ENCODE peak calls at places on chromosome 7, in four cellular contexts. One of them, this sample, is unnamed.
A peak's percentile ranks its signal among the peaks of the same experiment; 100 is the strongest.

GRCh38 chr7:74452748-74453320 is 872 bp upstream of the GTF2IRD1 start:
- DNase-seq in foreskin keratinocyte: no peak
- DNase-seq in mammary epithelial cell: peak; percentile 33
- DNase-seq in astrocyte of the cerebellum: no peak
- DNase-seq in this sample: no peak

GRCh38 chr7:144391823-144392255 is 11.7 kb downstream of the NOBOX start:
- DNase-seq in foreskin keratinocyte: peak; percentile 33
- DNase-seq in astrocyte of the cerebellum: peak; percentile 39
- DNase-seq in mammary epithelial cell: peak; percentile 35
- DNase-seq in this sample: peak; percentile 22

GRCh38 chr7:100166317-100166940 is 2.0 kb downstream of the GAL3ST4 start:
- DNase-seq in astrocyte of the cerebellum: no peak
- DNase-seq in foreskin keratinocyte: no peak
- DNase-seq in mammary epithelial cell: no peak
- DNase-seq in this sample: no peak

GRCh38 chr7:114084381-114085312 is 165.8 kb upstream of the PPP1R3A start:
- DNase-seq in astrocyte of the cerebellum: no peak
- DNase-seq in mammary epithelial cell: no peak
- DNase-seq in foreskin keratinocyte: no peak
- DNase-seq in this sample: no peak

GRCh38 chr7:4787947-4788626 is 12.7 kb downstream of the AP5Z1 start:
- DNase-seq in astrocyte of the cerebellum: no peak
- DNase-seq in mammary epithelial cell: no peak
- DNase-seq in foreskin keratinocyte: no peak
- DNase-seq in this sample: no peak

GRCh38 chr7:157670490-157671357 is 333.9 kb downstream of the DNAJB6 start:
- DNase-seq in foreskin keratinocyte: no peak
- DNase-seq in mammary epithelial cell: no peak
- DNase-seq in astrocyte of the cerebellum: no peak
- DNase-seq in this sample: no peak

GRCh38 chr7:71723859-71724258 is 591.9 kb downstream of the GALNT17 start:
- DNase-seq in foreskin keratinocyte: no peak
- DNase-seq in mammary epithelial cell: no peak
- DNase-seq in astrocyte of the cerebellum: no peak
- DNase-seq in this sample: no peak

GRCh38 chr7:79386688-79387422 is 66.6 kb downstream of the MAGI2 start:
- DNase-seq in foreskin keratinocyte: no peak
- DNase-seq in astrocyte of the cerebellum: no peak
- DNase-seq in mammary epithelial cell: no peak
- DNase-seq in this sample: no peak

GRCh38 chr7:12729112-12729511 is 41.7 kb downstream of the ARL4A start:
- DNase-seq in foreskin keratinocyte: no peak
- DNase-seq in astrocyte of the cerebellum: peak; percentile 38
- DNase-seq in mammary epithelial cell: no peak
- DNase-seq in this sample: no peak

GRCh38 chr7:142391191-142391992 is 133.5 kb upstream of the PRSS58 start:
- DNase-seq in mammary epithelial cell: peak; percentile 8
- DNase-seq in foreskin keratinocyte: no peak
- DNase-seq in astrocyte of the cerebellum: no peak
- DNase-seq in this sample: no peak
- TF ChIP-seq CTCF in mammary epithelial cell: peak; percentile 30
- TF ChIP-seq CTCF in foreskin keratinocyte: peak; percentile 67
- TF ChIP-seq CTCF in astrocyte of the cerebellum: peak; percentile 44
- TF ChIP-seq CTCF in this sample: peak; percentile 38

GRCh38 chr7:140479062-140479738 is at the start of gene MKRN1:
- DNase-seq in foreskin keratinocyte: peak; percentile 89
- DNase-seq in astrocyte of the cerebellum: peak; percentile 62
- DNase-seq in mammary epithelial cell: peak; percentile 95
- DNase-seq in this sample: peak; percentile 75

GRCh38 chr7:140476698-140477261 is 2.5 kb downstream of the MKRN1 start:
- DNase-seq in astrocyte of the cerebellum: no peak
- DNase-seq in foreskin keratinocyte: no peak
- DNase-seq in mammary epithelial cell: no peak
- DNase-seq in this sample: no peak

GRCh38 chr7:140479739-140480084 is 407 bp upstream of the MKRN1 start:
- DNase-seq in foreskin keratinocyte: no peak
- DNase-seq in astrocyte of the cerebellum: no peak
- DNase-seq in mammary epithelial cell: no peak
- DNase-seq in this sample: no peak

GRCh38 chr7:140478361-140479061 is 794 bp downstream of the MKRN1 start:
- DNase-seq in mammary epithelial cell: peak; percentile 46
- DNase-seq in astrocyte of the cerebellum: no peak
- DNase-seq in foreskin keratinocyte: peak; percentile 41
- DNase-seq in this sample: no peak

DNA sequence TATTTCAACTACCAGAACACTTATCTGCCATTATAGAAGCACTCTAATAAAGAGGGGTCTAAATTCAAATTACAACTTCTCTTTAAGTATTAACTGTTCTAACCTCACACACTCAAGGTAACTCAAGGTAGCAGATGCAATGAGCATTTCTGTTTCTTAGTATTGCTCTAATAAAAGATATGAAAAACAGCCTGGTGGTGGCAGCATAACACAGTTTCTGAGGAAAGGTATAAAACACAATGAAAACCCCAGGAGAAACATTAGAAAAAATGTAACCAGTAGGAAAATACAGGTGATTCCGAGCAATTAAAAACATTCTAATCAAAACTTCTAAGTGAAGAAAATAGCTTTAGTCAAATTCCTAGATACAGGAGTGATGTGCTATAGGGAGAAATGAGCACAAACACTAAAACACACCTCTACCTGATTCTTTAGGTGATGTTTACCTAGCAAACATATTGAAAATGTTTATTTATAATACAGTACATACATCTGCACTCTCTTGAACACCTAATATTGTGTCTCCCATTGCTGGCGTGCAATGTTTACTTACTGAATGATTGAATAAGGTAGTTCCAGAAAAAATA is 3.5 kb downstream of the MKRN1 start:
- DNase-seq in astrocyte of the cerebellum: no peak
- DNase-seq in mammary epithelial cell: peak; percentile 47
- DNase-seq in foreskin keratinocyte: peak; percentile 39
- DNase-seq in this sample: no peak
- TF ChIP-seq CTCF in astrocyte of the cerebellum: peak; percentile 25
- TF ChIP-seq CTCF in mammary epithelial cell: peak; percentile 48
- TF ChIP-seq CTCF in foreskin keratinocyte: peak; percentile 83
- TF ChIP-seq CTCF in this sample: peak; percentile 44

DNA sequence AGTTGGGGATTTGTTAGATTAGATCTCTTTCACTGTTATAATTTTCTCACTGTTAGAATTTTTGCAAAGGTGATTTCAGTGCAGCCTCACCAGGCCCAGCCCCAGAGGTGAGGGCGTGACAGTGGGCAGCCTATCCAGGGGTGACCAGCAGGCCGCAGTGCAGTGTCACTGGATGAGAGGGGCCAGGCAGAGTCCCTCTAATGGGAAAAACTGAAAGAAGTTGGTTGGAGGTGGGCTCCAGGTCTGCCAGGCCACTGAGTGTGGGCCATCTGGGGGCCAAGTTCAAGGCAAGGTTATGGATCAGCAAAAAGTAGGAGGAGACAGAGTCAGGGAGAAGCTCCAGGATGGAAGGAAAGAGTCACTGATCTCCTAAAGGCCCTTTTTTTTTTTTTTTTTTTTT is 90.5 kb upstream of the SDK1 start:
- DNase-seq in foreskin keratinocyte: no peak
- DNase-seq in astrocyte of the cerebellum: no peak
- DNase-seq in mammary epithelial cell: no peak
- DNase-seq in this sample: no peak
- TF ChIP-seq CTCF in foreskin keratinocyte: no peak
- TF ChIP-seq CTCF in astrocyte of the cerebellum: no peak
- TF ChIP-seq CTCF in mammary epithelial cell: no peak
- TF ChIP-seq CTCF in this sample: no peak

DNA sequence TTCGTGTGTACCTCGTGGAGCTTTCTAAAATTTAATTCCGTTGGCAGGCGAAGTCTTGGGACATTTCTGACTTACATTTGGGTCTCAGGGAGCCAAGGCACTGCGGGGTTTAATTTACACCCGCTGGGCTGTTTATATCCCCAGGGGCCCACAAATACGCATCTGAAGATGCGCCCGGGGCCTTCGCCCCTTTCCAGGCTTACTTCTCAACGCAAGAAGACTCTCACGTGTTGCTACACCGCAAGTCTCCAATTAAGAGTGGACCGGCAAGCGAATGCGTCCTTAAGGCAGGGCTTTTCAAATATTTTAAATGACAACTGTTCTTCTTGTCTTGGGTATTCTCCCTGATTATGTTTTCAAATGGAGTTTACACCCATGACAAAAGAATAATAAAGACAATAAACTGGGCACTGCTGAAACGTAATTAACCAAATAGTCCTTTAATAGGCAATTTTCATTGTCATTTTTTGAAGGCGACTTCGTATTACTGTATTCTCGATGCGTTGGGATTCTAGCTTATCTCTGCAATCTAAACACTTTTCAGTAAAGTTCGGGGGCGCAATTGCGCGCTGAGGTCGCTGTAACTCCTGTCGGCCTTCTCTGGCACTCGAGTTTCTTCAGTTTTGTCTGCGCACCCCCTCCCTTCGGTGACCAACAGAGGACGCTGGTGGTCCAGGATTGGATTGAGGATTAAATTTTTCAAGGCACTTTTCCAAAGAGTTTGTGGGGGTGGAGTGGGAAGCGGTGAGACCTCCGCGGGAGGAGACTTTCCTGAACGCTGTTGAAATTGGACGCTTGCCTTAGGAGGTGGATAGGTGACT is 837 bp upstream of the IGFBP3 start:
- DNase-seq in foreskin keratinocyte: peak; percentile 58
- DNase-seq in astrocyte of the cerebellum: peak; percentile 56
- DNase-seq in mammary epithelial cell: peak; percentile 40
- DNase-seq in this sample: no peak
- TF ChIP-seq CTCF in foreskin keratinocyte: peak; percentile 93
- TF ChIP-seq CTCF in astrocyte of the cerebellum: peak; percentile 98
- TF ChIP-seq CTCF in mammary epithelial cell: peak; percentile 88
- TF ChIP-seq CTCF in this sample: peak; percentile 99

GRCh38 chr7:42671627-42672026 is 240.2 kb downstream of the C7orf25 start:
- DNase-seq in astrocyte of the cerebellum: no peak
- DNase-seq in mammary epithelial cell: peak; percentile 96
- DNase-seq in foreskin keratinocyte: peak; percentile 83
- DNase-seq in this sample: no peak

GRCh38 chr7:42678315-42678714 is 233.6 kb downstream of the C7orf25 start:
- DNase-seq in mammary epithelial cell: no peak
- DNase-seq in foreskin keratinocyte: no peak
- DNase-seq in astrocyte of the cerebellum: no peak
- DNase-seq in this sample: no peak

GRCh38 chr7:42677751-42678231 is 234.1 kb downstream of the C7orf25 start:
- DNase-seq in astrocyte of the cerebellum: peak; percentile 72
- DNase-seq in mammary epithelial cell: peak; percentile 91
- DNase-seq in foreskin keratinocyte: peak; percentile 89
- DNase-seq in this sample: no peak

GRCh38 chr7:42672339-42672990 is 239.4 kb downstream of the C7orf25 start:
- DNase-seq in astrocyte of the cerebellum: no peak
- DNase-seq in foreskin keratinocyte: peak; percentile 64
- DNase-seq in mammary epithelial cell: peak; percentile 80
- DNase-seq in this sample: no peak

GRCh38 chr7:42673951-42674350 is 237.9 kb downstream of the C7orf25 start:
- DNase-seq in foreskin keratinocyte: no peak
- DNase-seq in astrocyte of the cerebellum: no peak
- DNase-seq in mammary epithelial cell: no peak
- DNase-seq in this sample: no peak
- TF ChIP-seq CTCF in foreskin keratinocyte: no peak
- TF ChIP-seq CTCF in astrocyte of the cerebellum: no peak
- TF ChIP-seq CTCF in mammary epithelial cell: no peak
- TF ChIP-seq CTCF in this sample: no peak

DNA sequence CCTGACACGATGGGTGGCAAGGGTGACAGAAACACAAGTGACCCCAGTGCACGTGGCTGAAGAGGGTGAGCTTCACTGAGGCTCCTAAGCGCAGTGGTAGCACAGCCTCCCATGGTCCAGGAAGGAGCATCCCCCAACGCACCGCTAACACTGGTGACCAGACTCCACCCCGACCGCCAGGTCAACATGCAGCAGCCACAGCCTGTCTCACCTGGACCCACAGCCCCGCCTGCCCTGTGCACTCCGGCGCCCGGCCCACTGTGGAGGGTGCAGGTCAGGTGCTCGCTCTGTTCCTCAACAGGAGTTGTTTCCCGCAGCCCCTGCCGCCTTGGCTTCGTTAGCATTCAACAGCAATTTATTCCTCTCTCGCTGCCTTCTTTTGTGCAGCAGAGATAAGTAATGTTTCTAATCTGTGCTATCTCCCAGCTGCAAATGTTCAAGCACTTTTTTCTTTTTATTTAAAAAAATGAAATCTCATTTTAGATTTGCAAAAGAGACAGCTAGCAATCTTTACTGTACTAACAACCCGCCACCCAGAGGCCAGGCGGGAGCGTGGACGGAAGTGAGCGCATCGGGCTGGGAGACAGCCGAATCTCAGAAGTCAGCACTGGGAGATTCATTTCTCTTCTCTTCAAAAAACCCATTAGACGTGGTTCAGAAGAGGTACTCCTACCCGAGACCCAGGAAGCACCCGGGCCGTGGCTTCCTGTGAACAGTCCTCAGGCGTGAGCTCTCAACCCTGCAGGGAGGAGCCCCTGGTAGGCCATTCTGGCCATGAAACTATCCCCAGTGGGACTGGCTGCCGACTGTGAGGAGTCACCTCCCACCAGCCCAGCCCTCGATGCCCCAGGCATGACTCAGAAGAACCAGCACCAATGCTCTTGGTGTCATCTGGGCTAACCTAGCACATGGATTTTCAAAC is 133.4 kb downstream of the MAD1L1 start:
- DNase-seq in mammary epithelial cell: no peak
- DNase-seq in astrocyte of the cerebellum: no peak
- DNase-seq in foreskin keratinocyte: no peak
- DNase-seq in this sample: no peak
- TF ChIP-seq CTCF in mammary epithelial cell: no peak
- TF ChIP-seq CTCF in astrocyte of the cerebellum: no peak
- TF ChIP-seq CTCF in foreskin keratinocyte: no peak
- TF ChIP-seq CTCF in this sample: no peak

GRCh38 chr7:47439181-47439667 is 142.7 kb downstream of the TNS3 start:
- DNase-seq in astrocyte of the cerebellum: no peak
- DNase-seq in mammary epithelial cell: no peak
- DNase-seq in foreskin keratinocyte: no peak
- DNase-seq in this sample: no peak

GRCh38 chr7:47440320-47440719 is 141.6 kb downstream of the TNS3 start:
- DNase-seq in astrocyte of the cerebellum: no peak
- DNase-seq in foreskin keratinocyte: no peak
- DNase-seq in mammary epithelial cell: no peak
- DNase-seq in this sample: no peak

GRCh38 chr7:47438411-47439029 is 143.4 kb downstream of the TNS3 start:
- DNase-seq in foreskin keratinocyte: no peak
- DNase-seq in mammary epithelial cell: no peak
- DNase-seq in astrocyte of the cerebellum: no peak
- DNase-seq in this sample: no peak

GRCh38 chr7:47432988-47433895 is 148.7 kb downstream of the TNS3 start:
- DNase-seq in foreskin keratinocyte: peak; percentile 82
- DNase-seq in astrocyte of the cerebellum: no peak
- DNase-seq in mammary epithelial cell: peak; percentile 33
- DNase-seq in this sample: no peak

GRCh38 chr7:47435889-47436312 is 146.0 kb downstream of the TNS3 start:
- DNase-seq in foreskin keratinocyte: peak; percentile 34
- DNase-seq in mammary epithelial cell: peak; percentile 56
- DNase-seq in astrocyte of the cerebellum: peak; percentile 66
- DNase-seq in this sample: peak; percentile 79
- TF ChIP-seq CTCF in foreskin keratinocyte: peak; percentile 67
- TF ChIP-seq CTCF in mammary epithelial cell: peak; percentile 70
- TF ChIP-seq CTCF in astrocyte of the cerebellum: peak; percentile 79
- TF ChIP-seq CTCF in this sample: peak; percentile 77

This sample was measured in AG09319.